ENCODE peak calls at places on chromosomes 11 and 22, in five cellular contexts. R is body of pancreas, F is tibial nerve, H is A549, M is stomach. B is an unnamed sample.

GRCh38 chr22:29877620-29878019 is 5.4 kb upstream of the MTMR3 start:
- DNase-seq in R (no peak), F (no peak), H (no peak), M (no peak), B (no peak)

GRCh38 chr22:48369789-48370507 is 1457.7 kb downstream of the BRD1 start:
- DNase-seq in R (no peak), F (no peak), H (peak; percentile 99), M (peak; percentile 21), B (no peak)

GRCh38 chr11:102240502-102240901 is 76.8 kb upstream of the BIRC3 start:
- DNase-seq in R (no peak), F (no peak), H (no peak), M (no peak), B (no peak)

GRCh38 chr11:2997406-2997805 is 5.3 kb upstream of the NAP1L4 start:
- DNase-seq in R (no peak), F (no peak), H (no peak), M (peak; percentile 5), B (peak; percentile 10)

GRCh38 chr22:40951795-40952602 is 821 bp downstream of the RBX1 start:
- DNase-seq in R (no peak), F (no peak), H (no peak), M (no peak), B (no peak)

GRCh38 chr11:58579192-58580129 is 598 bp downstream of the ZFP91 start:
- DNase-seq in R (peak; percentile 91), F (peak; percentile 96), H (peak; percentile 92), M (peak; percentile 91), B (peak; percentile 97)

GRCh38 chr22:40410272-40410671 is 39.9 kb downstream of the SGSM3 start:
- DNase-seq in R (no peak), F (no peak), H (no peak), M (peak; percentile 52), B (no peak)

GRCh38 chr11:102810943-102811528 is 13.1 kb upstream of the MMP1 start:
- DNase-seq in R (no peak), F (no peak), H (peak; percentile 12), M (no peak), B (no peak)

GRCh38 chr11:64802370-64803162 is 448 bp downstream of the MAP4K2 start:
- DNase-seq in R (no peak), F (no peak), H (no peak), M (no peak), B (no peak)

GRCh38 chr11:86671386-86672006 is 920 bp downstream of the ME3 start:
- DNase-seq in R (peak; percentile 64), F (peak; percentile 70), H (peak; percentile 53), M (peak; percentile 56), B (peak; percentile 71)

GRCh38 chr11:111586305-111586915 is 15.8 kb upstream of the SIK2 start:
- DNase-seq in R (peak; percentile 40), F (peak; percentile 71), H (peak; percentile 56), M (peak; percentile 44), B (peak; percentile 72)

GRCh38 chr11:72023335-72023734 is 24.6 kb downstream of the IL18BP start:
- DNase-seq in R (no peak), F (no peak), H (no peak), M (no peak), B (no peak)

GRCh38 chr11:9851366-9851765 is 187.5 kb downstream of the SWAP70 start:
- DNase-seq in R (no peak), F (no peak), H (no peak), M (no peak), B (no peak)

GRCh38 chr11:71895961-71896360 is 17.7 kb downstream of the DEFB131B start:
- DNase-seq in R (no peak), F (no peak), H (no peak), M (no peak), B (no peak)

GRCh38 chr11:111949519-111950426 is 12.6 kb downstream of the DIXDC1 start:
- DNase-seq in R (no peak), F (no peak), H (no peak), M (no peak), B (no peak)

GRCh38 chr22:22433770-22434169 is 74.8 kb downstream of the ZNF280B start:
- DNase-seq in R (no peak), F (no peak), H (no peak), M (no peak), B (no peak)

GRCh38 chr22:39439170-39439569 is 17.6 kb upstream of the MGAT3 start:
- DNase-seq in R (no peak), F (no peak), H (peak; percentile 38), M (no peak), B (no peak)

GRCh38 chr11:123608371-123608770 is 46.1 kb downstream of the SCN3B start:
- DNase-seq in R (no peak), F (no peak), H (no peak), M (no peak), B (no peak)

DNA sequence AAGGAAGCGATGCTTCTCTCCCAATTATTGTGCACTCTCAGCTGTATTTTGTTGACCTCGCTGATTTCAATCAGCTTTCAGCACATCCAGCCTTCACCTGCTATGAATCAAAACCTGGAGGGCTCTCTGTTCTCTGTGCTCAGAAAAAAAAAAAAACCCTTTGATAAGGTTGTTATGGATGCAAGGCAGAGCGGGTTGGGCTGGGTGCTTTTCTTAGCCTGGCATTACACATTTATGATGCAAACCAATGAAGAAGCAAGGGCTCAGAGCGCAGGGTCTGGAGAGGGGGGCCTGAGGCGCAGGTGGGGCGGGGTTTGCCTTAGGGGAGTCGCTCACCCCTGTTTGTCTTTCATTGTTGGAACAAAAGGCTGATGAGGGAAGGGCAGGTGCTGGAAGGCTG is 86.0 kb upstream of the CADM1 start:
- DNase-seq in R (no peak), F (no peak), H (no peak), M (no peak), B (no peak)
- H3K4me1 ChIP-seq in R (no peaks in the 10 kb centered on the region), F (no peaks in the 10 kb centered on the region), H (no peaks in the 10 kb centered on the region), M (no peaks in the 10 kb centered on the region), B (no peaks in the 10 kb centered on the region)

GRCh38 chr22:33564683-33565082 is 355.6 kb downstream of the LARGE1 start:
- DNase-seq in R (no peak), F (no peak), H (no peak), M (no peak), B (no peak)
- TF ChIP-seq CTCF in R (no peak), F (no peak), H (no peak), M (no peak), B (no peak)

GRCh38 chr11:125890447-125891100 is 3.1 kb downstream of the HYLS1 start:
- DNase-seq in R (no peak), F (no peak), H (no peak), M (no peak), B (no peak)

GRCh38 chr11:125886997-125887372 is 483 bp upstream of the HYLS1 start:
- DNase-seq in R (peak; percentile 19), F (peak; percentile 11), H (peak; percentile 67), M (no peak), B (no peak)

GRCh38 chr11:125883375-125883774 is 4.1 kb upstream of the HYLS1 start:
- DNase-seq in R (no peak), F (no peak), H (no peak), M (peak; percentile 52), B (no peak)

GRCh38 chr11:125892071-125892470 is 4.6 kb downstream of the HYLS1 start:
- DNase-seq in R (no peak), F (no peak), H (peak; percentile 23), M (no peak), B (no peak)

GRCh38 chr11:125887373-125888324 is at the start of gene HYLS1:
- DNase-seq in R (peak; percentile 92), F (peak; percentile 87), H (peak; percentile 97), M (peak; percentile 95), B (peak; percentile 97)
- TF ChIP-seq POLR2A in R (peak; percentile 79), F (peak; percentile 62), H (peak; percentile 78), M (no peak), B (peak; percentile 55)

GRCh38 chr11:128522063-128522942 is 65.1 kb downstream of the ETS1 start:
- DNase-seq in R (peak; percentile 95), F (peak; percentile 85), H (peak; percentile 87), M (peak; percentile 96), B (peak; percentile 96)
- H3K4me1 ChIP-seq in R (peaks cover 57% of the 10 kb centered on the region), F (peaks cover 78% of the 10 kb centered on the region), H (peaks cover 47% of the 10 kb centered on the region), M (peaks cover 33% of the 10 kb centered on the region), B (peaks cover 8% of the 10 kb centered on the region)

DNA sequence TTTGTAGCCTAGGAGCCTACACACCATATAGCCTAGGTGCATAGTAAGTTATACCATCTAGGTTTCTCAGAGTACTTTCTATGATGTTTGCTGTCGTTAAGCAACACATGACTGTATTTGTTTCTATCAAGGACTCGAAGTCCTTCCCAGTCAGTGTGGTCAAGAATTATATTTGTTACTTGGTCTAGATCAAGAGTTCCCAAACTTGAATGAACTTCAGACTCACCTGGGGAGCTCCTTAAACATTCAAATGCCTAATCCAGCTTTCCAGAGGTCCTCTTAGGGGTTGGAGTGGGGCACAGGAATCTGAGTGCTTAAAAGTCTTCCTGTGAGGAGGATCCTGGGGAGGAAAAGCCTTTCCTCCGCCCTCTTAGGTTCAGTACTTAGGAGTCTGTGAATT is 41.5 kb upstream of the PAMR1 start:
- DNase-seq in R (no peak), F (no peak), H (no peak), M (no peak), B (no peak)
- TF ChIP-seq CTCF in R (no peak), F (no peak), H (no peak), M (no peak), B (no peak)

DNA sequence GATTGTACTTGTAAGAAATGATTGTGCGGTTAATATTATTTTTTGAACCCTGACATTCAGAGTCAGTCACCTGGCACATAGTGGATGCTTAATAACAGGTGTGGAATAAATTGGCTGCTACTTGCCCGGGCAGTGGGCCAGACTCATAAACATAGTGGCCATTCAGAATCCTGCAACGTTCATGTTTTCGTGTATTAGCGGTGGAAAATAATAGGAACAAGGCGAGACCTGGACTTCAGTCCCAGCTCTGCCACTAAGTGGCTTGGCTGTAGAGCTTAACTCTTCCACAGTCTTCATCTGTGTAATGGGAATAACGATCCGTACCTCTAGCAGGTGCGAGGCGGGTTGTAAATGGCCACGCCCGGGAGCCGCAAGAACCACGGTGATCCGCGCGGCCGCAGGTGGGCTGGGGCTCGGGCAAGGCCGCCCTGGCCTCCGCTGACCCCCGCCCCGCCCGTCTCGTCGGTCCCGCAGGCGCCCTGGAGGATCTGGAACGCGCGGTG is 761 bp upstream of the TMEM25 start:
- DNase-seq in R (peak; percentile 32), F (no peak), H (no peak), M (peak; percentile 37), B (peak; percentile 87)
- TF ChIP-seq POLR2A in R (no peak), F (no peak), H (no peak), M (no peak), B (peak; percentile 58)

GRCh38 chr11:130801287-130802146 is 114.8 kb downstream of the SNX19 start:
- DNase-seq in R (no peak), F (no peak), H (no peak), M (no peak), B (no peak)
- H3K4me1 ChIP-seq in R (no peaks in the 10 kb centered on the region), F (no peaks in the 10 kb centered on the region), H (peaks cover 2% of the 10 kb centered on the region), M (no peaks in the 10 kb centered on the region), B (no peaks in the 10 kb centered on the region)